ENCODE peak calls at places on chromosome X, in six cellular contexts. One of them, this sample, is unnamed. For H3K27me3, the result is how much of the 10 kb centered on the place peaks cover.

GRCh38 chrX:123742440-123742839 is 9.6 kb upstream of the THOC2 start:
- DNase-seq in suprapubic skin: no peak
- DNase-seq in fibroblast of lung: no peak
- DNase-seq in mesendoderm: no peak
- DNase-seq in CD4-positive, CD25-positive, alpha-beta regulatory T cell: no peak
- DNase-seq in CD8-positive, alpha-beta T cell: no peak
- DNase-seq in this sample: no peak

GRCh38 chrX:47574609-47575325 is 7.5 kb upstream of the TIMP1 start:
- DNase-seq in suprapubic skin: no peak
- DNase-seq in fibroblast of lung: no peak
- DNase-seq in mesendoderm: peak
- DNase-seq in CD4-positive, CD25-positive, alpha-beta regulatory T cell: no peak
- DNase-seq in CD8-positive, alpha-beta T cell: no peak
- DNase-seq in this sample: no peak

GRCh38 chrX:69282893-69283690 is 117.8 kb upstream of the PJA1 start:
- DNase-seq in suprapubic skin: no peak
- DNase-seq in fibroblast of lung: no peak
- DNase-seq in mesendoderm: no peak
- DNase-seq in CD4-positive, CD25-positive, alpha-beta regulatory T cell: no peak
- DNase-seq in CD8-positive, alpha-beta T cell: no peak
- DNase-seq in this sample: no peak

GRCh38 chrX:150361070-150361776 is 1.9 kb upstream of the MAMLD1 start:
- DNase-seq in suprapubic skin: no peak
- DNase-seq in fibroblast of lung: peak
- DNase-seq in mesendoderm: peak
- DNase-seq in CD4-positive, CD25-positive, alpha-beta regulatory T cell: no peak
- DNase-seq in CD8-positive, alpha-beta T cell: peak
- DNase-seq in this sample: no peak

GRCh38 chrX:105460366-105460765 is 239.9 kb upstream of the TEX13A start:
- DNase-seq in suprapubic skin: no peak
- DNase-seq in fibroblast of lung: peak
- DNase-seq in mesendoderm: no peak
- DNase-seq in CD4-positive, CD25-positive, alpha-beta regulatory T cell: no peak
- DNase-seq in CD8-positive, alpha-beta T cell: no peak
- DNase-seq in this sample: no peak

GRCh38 chrX:108261541-108262218 is 170.1 kb downstream of the ATG4A start:
- DNase-seq in suprapubic skin: no peak
- DNase-seq in fibroblast of lung: peak
- DNase-seq in mesendoderm: no peak
- DNase-seq in CD4-positive, CD25-positive, alpha-beta regulatory T cell: no peak
- DNase-seq in CD8-positive, alpha-beta T cell: no peak
- DNase-seq in this sample: no peak

GRCh38 chrX:131741103-131741581 is 197.3 kb downstream of the OR13H1 start:
- DNase-seq in suprapubic skin: no peak
- DNase-seq in fibroblast of lung: no peak
- DNase-seq in mesendoderm: no peak
- DNase-seq in CD4-positive, CD25-positive, alpha-beta regulatory T cell: no peak
- DNase-seq in CD8-positive, alpha-beta T cell: peak
- DNase-seq in this sample: no peak

GRCh38 chrX:21708116-21708515 is 49.8 kb downstream of the SMPX start:
- DNase-seq in suprapubic skin: no peak
- DNase-seq in fibroblast of lung: peak
- DNase-seq in mesendoderm: no peak
- DNase-seq in CD4-positive, CD25-positive, alpha-beta regulatory T cell: no peak
- DNase-seq in CD8-positive, alpha-beta T cell: no peak
- DNase-seq in this sample: no peak

GRCh38 chrX:22060451-22060940 is 28.4 kb downstream of the PHEX start:
- DNase-seq in suprapubic skin: no peak
- DNase-seq in fibroblast of lung: peak
- DNase-seq in mesendoderm: no peak
- DNase-seq in CD4-positive, CD25-positive, alpha-beta regulatory T cell: no peak
- DNase-seq in CD8-positive, alpha-beta T cell: no peak
- DNase-seq in this sample: no peak

GRCh38 chrX:97616883-97617510 is 733.3 kb downstream of the RPA4 start:
- DNase-seq in suprapubic skin: no peak
- DNase-seq in fibroblast of lung: peak
- DNase-seq in mesendoderm: peak
- DNase-seq in CD4-positive, CD25-positive, alpha-beta regulatory T cell: no peak
- DNase-seq in CD8-positive, alpha-beta T cell: no peak
- DNase-seq in this sample: no peak

GRCh38 chrX:136130931-136131843 is 16.1 kb upstream of the FHL1 start:
- DNase-seq in suprapubic skin: no peak
- DNase-seq in fibroblast of lung: peak
- DNase-seq in mesendoderm: no peak
- DNase-seq in CD4-positive, CD25-positive, alpha-beta regulatory T cell: no peak
- DNase-seq in CD8-positive, alpha-beta T cell: no peak
- DNase-seq in this sample: peak

GRCh38 chrX:2703991-2704369 is 12.9 kb downstream of the CD99 start:
- DNase-seq in suprapubic skin: no peak
- DNase-seq in fibroblast of lung: no peak
- DNase-seq in mesendoderm: peak
- DNase-seq in CD4-positive, CD25-positive, alpha-beta regulatory T cell: no peak
- DNase-seq in CD8-positive, alpha-beta T cell: no peak
- DNase-seq in this sample: no peak

GRCh38 chrX:20230406-20230805 is 36.3 kb downstream of the RPS6KA3 start:
- DNase-seq in suprapubic skin: no peak
- DNase-seq in fibroblast of lung: no peak
- DNase-seq in mesendoderm: no peak
- DNase-seq in CD4-positive, CD25-positive, alpha-beta regulatory T cell: no peak
- DNase-seq in CD8-positive, alpha-beta T cell: no peak
- DNase-seq in this sample: no peak

GRCh38 chrX:16130707-16131106 is 7.3 kb downstream of the GRPR start:
- DNase-seq in suprapubic skin: no peak
- DNase-seq in fibroblast of lung: no peak
- DNase-seq in mesendoderm: no peak
- DNase-seq in CD4-positive, CD25-positive, alpha-beta regulatory T cell: no peak
- DNase-seq in CD8-positive, alpha-beta T cell: no peak
- DNase-seq in this sample: no peak

GRCh38 chrX:80430826-80431501 is 10.7 kb downstream of the TENT5D start:
- DNase-seq in suprapubic skin: no peak
- DNase-seq in fibroblast of lung: no peak
- DNase-seq in mesendoderm: peak
- DNase-seq in CD4-positive, CD25-positive, alpha-beta regulatory T cell: no peak
- DNase-seq in CD8-positive, alpha-beta T cell: no peak
- DNase-seq in this sample: no peak

GRCh38 chrX:40080896-40081678 is 16.7 kb downstream of the BCOR start:
- DNase-seq in suprapubic skin: no peak
- DNase-seq in fibroblast of lung: no peak
- DNase-seq in mesendoderm: no peak
- DNase-seq in CD4-positive, CD25-positive, alpha-beta regulatory T cell: no peak
- DNase-seq in CD8-positive, alpha-beta T cell: no peak
- DNase-seq in this sample: no peak

GRCh38 chrX:123835661-123836371 is 24.0 kb upstream of the XIAP start:
- DNase-seq in suprapubic skin: no peak
- DNase-seq in fibroblast of lung: peak
- DNase-seq in mesendoderm: no peak
- DNase-seq in CD4-positive, CD25-positive, alpha-beta regulatory T cell: no peak
- DNase-seq in CD8-positive, alpha-beta T cell: no peak
- DNase-seq in this sample: no peak

GRCh38 chrX:40772290-40772689 is 36.9 kb upstream of the MED14 start:
- DNase-seq in suprapubic skin: no peak
- DNase-seq in fibroblast of lung: peak
- DNase-seq in mesendoderm: peak
- DNase-seq in CD4-positive, CD25-positive, alpha-beta regulatory T cell: no peak
- DNase-seq in CD8-positive, alpha-beta T cell: no peak
- DNase-seq in this sample: no peak

GRCh38 chrX:14875624-14876023 is 2.4 kb downstream of the MOSPD2 start:
- DNase-seq in suprapubic skin: no peak
- DNase-seq in fibroblast of lung: no peak
- DNase-seq in mesendoderm: no peak
- DNase-seq in CD4-positive, CD25-positive, alpha-beta regulatory T cell: no peak
- DNase-seq in CD8-positive, alpha-beta T cell: no peak
- DNase-seq in this sample: no peak

GRCh38 chrX:129679856-129680255 is 25.1 kb upstream of the APLN start:
- DNase-seq in suprapubic skin: no peak
- DNase-seq in fibroblast of lung: no peak
- DNase-seq in mesendoderm: no peak
- DNase-seq in CD4-positive, CD25-positive, alpha-beta regulatory T cell: no peak
- DNase-seq in CD8-positive, alpha-beta T cell: no peak
- DNase-seq in this sample: no peak

GRCh38 chrX:1885116-1885515 is 270.3 kb downstream of the ASMT start:
- DNase-seq in suprapubic skin: no peak
- DNase-seq in fibroblast of lung: no peak
- DNase-seq in mesendoderm: no peak
- DNase-seq in CD4-positive, CD25-positive, alpha-beta regulatory T cell: no peak
- DNase-seq in CD8-positive, alpha-beta T cell: no peak
- DNase-seq in this sample: no peak

GRCh38 chrX:111736571-111736970 is 55.6 kb downstream of the ALG13 start:
- DNase-seq in suprapubic skin: no peak
- DNase-seq in fibroblast of lung: no peak
- DNase-seq in mesendoderm: no peak
- DNase-seq in CD4-positive, CD25-positive, alpha-beta regulatory T cell: no peak
- DNase-seq in CD8-positive, alpha-beta T cell: no peak
- DNase-seq in this sample: no peak
- H3K27me3 ChIP-seq in suprapubic skin: under half
- H3K27me3 ChIP-seq in fibroblast of lung: under half
- H3K27me3 ChIP-seq in mesendoderm: under half
- H3K27me3 ChIP-seq in CD4-positive, CD25-positive, alpha-beta regulatory T cell: under half
- H3K27me3 ChIP-seq in CD8-positive, alpha-beta T cell: under half
- H3K27me3 ChIP-seq in this sample: under half

GRCh38 chrX:72028701-72029470 is 102.8 kb downstream of the RTL5 start:
- DNase-seq in suprapubic skin: no peak
- DNase-seq in fibroblast of lung: no peak
- DNase-seq in mesendoderm: no peak
- DNase-seq in CD4-positive, CD25-positive, alpha-beta regulatory T cell: no peak
- DNase-seq in CD8-positive, alpha-beta T cell: no peak
- DNase-seq in this sample: no peak

GRCh38 chrX:72025236-72025770 is 106.4 kb downstream of the RTL5 start:
- DNase-seq in suprapubic skin: no peak
- DNase-seq in fibroblast of lung: no peak
- DNase-seq in mesendoderm: no peak
- DNase-seq in CD4-positive, CD25-positive, alpha-beta regulatory T cell: no peak
- DNase-seq in CD8-positive, alpha-beta T cell: no peak
- DNase-seq in this sample: no peak

GRCh38 chrX:72027914-72028307 is 103.8 kb downstream of the RTL5 start:
- DNase-seq in suprapubic skin: no peak
- DNase-seq in fibroblast of lung: no peak
- DNase-seq in mesendoderm: no peak
- DNase-seq in CD4-positive, CD25-positive, alpha-beta regulatory T cell: no peak
- DNase-seq in CD8-positive, alpha-beta T cell: no peak
- DNase-seq in this sample: no peak

GRCh38 chrX:72026341-72027023 is 105.2 kb downstream of the RTL5 start:
- DNase-seq in suprapubic skin: no peak
- DNase-seq in fibroblast of lung: no peak
- DNase-seq in mesendoderm: no peak
- DNase-seq in CD4-positive, CD25-positive, alpha-beta regulatory T cell: no peak
- DNase-seq in CD8-positive, alpha-beta T cell: no peak
- DNase-seq in this sample: no peak

GRCh38 chrX:72027024-72027913 is 104.4 kb downstream of the RTL5 start:
- DNase-seq in suprapubic skin: no peak
- DNase-seq in fibroblast of lung: no peak
- DNase-seq in mesendoderm: no peak
- DNase-seq in CD4-positive, CD25-positive, alpha-beta regulatory T cell: no peak
- DNase-seq in CD8-positive, alpha-beta T cell: no peak
- DNase-seq in this sample: no peak
- H3K4me3 ChIP-seq in suprapubic skin: no peak
- H3K4me3 ChIP-seq in fibroblast of lung: peak
- H3K4me3 ChIP-seq in mesendoderm: no peak
- H3K4me3 ChIP-seq in CD4-positive, CD25-positive, alpha-beta regulatory T cell: no peak
- H3K4me3 ChIP-seq in CD8-positive, alpha-beta T cell: no peak
- H3K4me3 ChIP-seq in this sample: no peak

DNA sequence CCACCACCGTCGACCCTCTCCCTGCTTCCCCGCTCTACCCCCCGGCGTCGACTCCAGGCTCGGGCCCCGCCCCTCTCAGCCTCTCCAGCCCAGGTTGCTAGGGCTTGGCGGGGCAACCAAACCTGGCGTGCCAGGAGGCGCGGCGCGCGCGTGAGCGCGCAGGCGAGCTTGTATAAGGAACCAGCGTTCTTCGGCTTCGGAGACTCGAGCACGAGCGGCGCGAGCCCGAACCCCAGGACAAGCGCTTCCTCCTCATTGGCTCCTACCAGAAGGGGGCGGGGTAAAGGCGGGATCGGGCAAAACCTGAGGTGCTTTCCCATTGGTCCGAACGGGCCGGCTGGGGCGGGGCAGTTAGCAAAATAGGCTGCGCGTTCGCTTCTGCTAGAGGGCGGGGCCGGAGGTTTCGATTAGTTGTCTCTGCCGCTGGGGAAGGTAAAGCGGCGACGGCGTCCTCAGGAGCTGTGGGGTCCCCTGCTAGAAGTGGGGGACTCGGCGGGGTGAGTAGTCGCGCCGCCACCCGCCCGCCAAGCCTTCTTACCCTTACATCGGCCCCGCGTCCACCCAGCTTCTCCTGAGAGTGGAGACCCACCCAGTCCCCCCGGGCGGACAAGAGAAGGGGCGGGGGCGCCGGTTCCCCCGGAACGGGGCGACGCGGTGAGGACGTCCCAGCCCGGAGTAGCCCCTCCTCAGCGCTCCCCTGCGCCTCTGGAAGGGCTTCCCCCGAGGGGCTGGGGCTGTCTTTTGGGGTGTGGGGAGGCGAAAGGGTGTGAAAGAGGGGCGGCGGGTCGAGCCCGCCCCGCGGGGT is at the start of gene CDKL5:
- DNase-seq in suprapubic skin: peak
- DNase-seq in fibroblast of lung: peak
- DNase-seq in mesendoderm: peak
- DNase-seq in CD4-positive, CD25-positive, alpha-beta regulatory T cell: peak
- DNase-seq in CD8-positive, alpha-beta T cell: peak
- DNase-seq in this sample: peak
- H3K27ac ChIP-seq in suprapubic skin: peak
- H3K27ac ChIP-seq in fibroblast of lung: peak
- H3K27ac ChIP-seq in mesendoderm: no peak
- H3K27ac ChIP-seq in CD4-positive, CD25-positive, alpha-beta regulatory T cell: peak
- H3K27ac ChIP-seq in CD8-positive, alpha-beta T cell: peak
- H3K27ac ChIP-seq in this sample: no peak

GRCh38 chrX:38577738-38578137 is 16.4 kb downstream of the TSPAN7 start:
- DNase-seq in suprapubic skin: no peak
- DNase-seq in fibroblast of lung: no peak
- DNase-seq in mesendoderm: no peak
- DNase-seq in CD4-positive, CD25-positive, alpha-beta regulatory T cell: no peak
- DNase-seq in CD8-positive, alpha-beta T cell: no peak
- DNase-seq in this sample: no peak

GRCh38 chrX:38571058-38571457 is 9.7 kb downstream of the TSPAN7 start:
- DNase-seq in suprapubic skin: no peak
- DNase-seq in fibroblast of lung: no peak
- DNase-seq in mesendoderm: no peak
- DNase-seq in CD4-positive, CD25-positive, alpha-beta regulatory T cell: no peak
- DNase-seq in CD8-positive, alpha-beta T cell: no peak
- DNase-seq in this sample: no peak

GRCh38 chrX:38578152-38578551 is 16.8 kb downstream of the TSPAN7 start:
- DNase-seq in suprapubic skin: no peak
- DNase-seq in fibroblast of lung: no peak
- DNase-seq in mesendoderm: no peak
- DNase-seq in CD4-positive, CD25-positive, alpha-beta regulatory T cell: no peak
- DNase-seq in CD8-positive, alpha-beta T cell: no peak
- DNase-seq in this sample: no peak

GRCh38 chrX:38575888-38576287 is 14.5 kb downstream of the TSPAN7 start:
- DNase-seq in suprapubic skin: no peak
- DNase-seq in fibroblast of lung: no peak
- DNase-seq in mesendoderm: no peak
- DNase-seq in CD4-positive, CD25-positive, alpha-beta regulatory T cell: no peak
- DNase-seq in CD8-positive, alpha-beta T cell: no peak
- DNase-seq in this sample: no peak

DNA sequence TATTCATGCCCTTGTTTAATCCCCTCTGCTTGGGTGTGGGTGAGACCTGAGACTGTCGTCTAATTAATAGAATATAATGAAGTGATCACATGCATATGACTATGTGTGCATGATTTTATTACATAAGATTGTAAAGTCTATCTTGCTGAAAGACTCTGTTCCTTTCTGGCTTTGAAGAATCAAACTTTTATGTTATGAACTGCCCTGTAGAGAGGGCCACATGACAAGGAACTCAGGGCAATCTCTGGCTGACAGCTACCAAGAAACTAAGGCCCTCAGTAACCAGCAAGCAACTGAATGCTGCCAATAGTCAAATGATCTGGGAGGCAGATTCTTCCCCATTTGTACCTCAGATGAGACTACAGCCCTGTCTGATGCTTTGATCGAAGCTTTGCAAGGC is 13.5 kb downstream of the TSPAN7 start:
- DNase-seq in suprapubic skin: no peak
- DNase-seq in fibroblast of lung: no peak
- DNase-seq in mesendoderm: no peak
- DNase-seq in CD4-positive, CD25-positive, alpha-beta regulatory T cell: no peak
- DNase-seq in CD8-positive, alpha-beta T cell: no peak
- DNase-seq in this sample: no peak
- H3K27me3 ChIP-seq in suprapubic skin: under half
- H3K27me3 ChIP-seq in fibroblast of lung: under half
- H3K27me3 ChIP-seq in mesendoderm: under half
- H3K27me3 ChIP-seq in CD4-positive, CD25-positive, alpha-beta regulatory T cell: under half
- H3K27me3 ChIP-seq in CD8-positive, alpha-beta T cell: under half
- H3K27me3 ChIP-seq in this sample: under half